ENCODE peak calls at places on chromosomes 1 and 21, in seven cellular contexts. R is NT2/D1; F is CD4-positive, alpha-beta memory T cell; I is breast epithelium; A is neural progenitor cell; W is H1; E is HCT116. V is an unnamed sample.

GRCh38 chr1:183323849-183324683 is 94.1 kb downstream of the NMNAT2 start:
- DNase-seq in R (no peak), F (no peak), I (no peak), A (no peak), W (no peak), E (no peak), V (no peak)

GRCh38 chr1:207002731-207003146 is 29.8 kb downstream of the C1orf116 start:
- DNase-seq in R (no peak), F (no peak), I (peak), A (no peak), W (no peak), E (no peak), V (no peak)

GRCh38 chr1:18634276-18634675 is 3.6 kb downstream of the PAX7 start:
- DNase-seq in R (no peak), F (no peak), I (no peak), A (no peak), W (peak), E (no peak), V (no peak)

GRCh38 chr1:56473582-56474270 is 105.6 kb downstream of the PLPP3 start:
- DNase-seq in R (no peak), F (no peak), I (no peak), A (no peak), W (no peak), E (no peak), V (no peak)

GRCh38 chr1:44747878-44748277 is 8.2 kb downstream of the KIF2C start:
- DNase-seq in R (no peak), F (no peak), I (no peak), A (peak), W (no peak), E (no peak), V (no peak)

GRCh38 chr1:157132602-157133167 is 5.5 kb downstream of the ETV3 start:
- DNase-seq in R (no peak), F (no peak), I (no peak), A (no peak), W (no peak), E (no peak), V (no peak)

GRCh38 chr1:183687546-183688279 is 34.6 kb upstream of the APOBEC4 start:
- DNase-seq in R (no peak), F (no peak), I (no peak), A (no peak), W (no peak), E (no peak), V (no peak)

GRCh38 chr1:67704351-67704750 is 19.4 kb downstream of the GADD45A start:
- DNase-seq in R (no peak), F (no peak), I (no peak), A (no peak), W (no peak), E (no peak), V (no peak)

GRCh38 chr1:41758904-41759548 is 159.7 kb downstream of the HIVEP3 start:
- DNase-seq in R (no peak), F (no peak), I (no peak), A (no peak), W (no peak), E (no peak), V (no peak)

GRCh38 chr1:65247419-65248359 is 61.7 kb upstream of the DNAJC6 start:
- DNase-seq in R (no peak), F (no peak), I (peak), A (no peak), W (no peak), E (no peak), V (peak)

GRCh38 chr1:205505791-205506190 is 1.3 kb downstream of the CDK18 start:
- DNase-seq in R (no peak), F (no peak), I (peak), A (no peak), W (no peak), E (no peak), V (no peak)

GRCh38 chr1:192521734-192522133 is 53.8 kb upstream of the RGS1 start:
- DNase-seq in R (no peak), F (no peak), I (no peak), A (no peak), W (no peak), E (no peak), V (peak)

GRCh38 chr1:19495000-19495656 is 9.8 kb upstream of the CAPZB start:
- DNase-seq in R (no peak), F (no peak), I (no peak), A (no peak), W (no peak), E (no peak), V (no peak)

GRCh38 chr1:182616130-182617074 is 12.2 kb upstream of the RGS16 start:
- DNase-seq in R (peak), F (peak), I (peak), A (peak), W (peak), E (no peak), V (peak)

GRCh38 chr1:218439541-218440295 is 94.6 kb downstream of the TGFB2 start:
- DNase-seq in R (no peak), F (no peak), I (peak), A (peak), W (no peak), E (no peak), V (no peak)

GRCh38 chr1:10178602-10179407 is 31.6 kb upstream of the KIF1B start:
- DNase-seq in R (peak), F (no peak), I (no peak), A (peak), W (no peak), E (no peak), V (no peak)

GRCh38 chr1:176897350-176898236 is 266.9 kb downstream of the ASTN1 start:
- DNase-seq in R (peak), F (peak), I (no peak), A (peak), W (peak), E (peak), V (peak)

GRCh38 chr21:43818685-43819084 is 29.3 kb downstream of the RRP1 start:
- DNase-seq in R (no peak), F (no peak), I (no peak), A (no peak), W (no peak), E (no peak), V (no peak)

GRCh38 chr1:6205849-6206845 is at the start of gene RNF207:
- DNase-seq in R (no peak), F (peak), I (no peak), A (peak), W (peak), E (peak), V (no peak)

GRCh38 chr1:49098866-49099265 is 322.2 kb upstream of the BEND5 start:
- DNase-seq in R (no peak), F (no peak), I (no peak), A (no peak), W (no peak), E (no peak), V (no peak)

GRCh38 chr1:5959667-5960230 is 32.5 kb downstream of the NPHP4 start:
- DNase-seq in R (no peak), F (no peak), I (no peak), A (no peak), W (no peak), E (no peak), V (peak)

GRCh38 chr1:206923009-206923960 is 1.5 kb upstream of the FCMR start:
- DNase-seq in R (no peak), F (peak), I (no peak), A (no peak), W (no peak), E (no peak), V (no peak)

GRCh38 chr1:2633936-2634491 is 1.2 kb upstream of the MMEL1 start:
- DNase-seq in R (no peak), F (no peak), I (no peak), A (no peak), W (no peak), E (no peak), V (no peak)

GRCh38 chr1:156961709-156962108 is 41.3 kb downstream of the LRRC71 start:
- DNase-seq in R (no peak), F (peak), I (no peak), A (peak), W (no peak), E (peak), V (no peak)

GRCh38 chr1:182446033-182446669 is 3.8 kb upstream of the RGSL1 start:
- DNase-seq in R (peak), F (peak), I (no peak), A (peak), W (peak), E (peak), V (no peak)

GRCh38 chr1:94061513-94062443 is 59.2 kb downstream of the ABCA4 start:
- DNase-seq in R (no peak), F (peak), I (peak), A (peak), W (peak), E (peak), V (peak)

GRCh38 chr1:167120899-167121298 is 27.0 kb downstream of the STYXL2 start:
- DNase-seq in R (no peak), F (peak), I (no peak), A (no peak), W (no peak), E (no peak), V (no peak)

GRCh38 chr1:167122121-167122480 is 28.2 kb downstream of the STYXL2 start:
- DNase-seq in R (no peak), F (no peak), I (no peak), A (no peak), W (no peak), E (no peak), V (no peak)

GRCh38 chr1:167119696-167120095 is 25.8 kb downstream of the STYXL2 start:
- DNase-seq in R (no peak), F (no peak), I (no peak), A (no peak), W (no peak), E (no peak), V (no peak)

GRCh38 chr1:167121375-167122120 is 27.7 kb downstream of the STYXL2 start:
- DNase-seq in R (no peak), F (peak), I (no peak), A (peak), W (peak), E (peak), V (peak)

GRCh38 chr1:167122568-167122967 is 28.7 kb downstream of the STYXL2 start:
- DNase-seq in R (no peak), F (no peak), I (no peak), A (no peak), W (peak), E (no peak), V (no peak)
- H3K4me3 ChIP-seq in R (no peak), F (no peak), I (no peak), A (no peak), W (no peak), E (no peak), V (no peak)

GRCh38 chr1:27035344-27035743 is 22.7 kb upstream of the TENT5B start:
- DNase-seq in R (no peak), F (no peak), I (no peak), A (no peak), W (no peak), E (no peak), V (no peak)

GRCh38 chr1:27033059-27033746 is 20.6 kb upstream of the TENT5B start:
- DNase-seq in R (no peak), F (no peak), I (peak), A (no peak), W (no peak), E (no peak), V (no peak)

GRCh38 chr1:27029517-27029916 is 16.9 kb upstream of the TENT5B start:
- DNase-seq in R (no peak), F (no peak), I (no peak), A (no peak), W (no peak), E (no peak), V (no peak)

GRCh38 chr1:27031235-27032118 is 18.8 kb upstream of the TENT5B start:
- DNase-seq in R (no peak), F (no peak), I (peak), A (peak), W (peak), E (peak), V (peak)

DNA sequence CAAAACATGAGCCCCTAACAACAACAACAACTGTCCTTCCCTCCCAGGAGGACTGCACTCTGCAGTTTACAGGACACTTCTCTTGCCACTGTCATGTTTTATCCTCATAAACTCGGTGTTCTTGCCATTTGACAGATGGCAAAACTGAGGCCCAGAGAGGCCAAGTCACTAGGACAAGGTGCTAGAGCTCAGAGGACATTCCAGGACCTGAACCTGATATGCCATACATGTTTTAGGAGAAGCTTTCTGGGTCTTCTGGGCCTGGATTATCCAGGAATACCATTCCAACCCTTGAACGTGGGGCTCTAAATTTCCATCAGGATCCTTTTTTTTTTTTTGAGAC is 19.4 kb upstream of the TENT5B start:
- DNase-seq in R (no peak), F (no peak), I (no peak), A (no peak), W (no peak), E (no peak), V (no peak)
- H3K4me3 ChIP-seq in R (peak), F (no peak), I (peak), A (peak), W (no peak), E (no peak), V (no peak)

DNA sequence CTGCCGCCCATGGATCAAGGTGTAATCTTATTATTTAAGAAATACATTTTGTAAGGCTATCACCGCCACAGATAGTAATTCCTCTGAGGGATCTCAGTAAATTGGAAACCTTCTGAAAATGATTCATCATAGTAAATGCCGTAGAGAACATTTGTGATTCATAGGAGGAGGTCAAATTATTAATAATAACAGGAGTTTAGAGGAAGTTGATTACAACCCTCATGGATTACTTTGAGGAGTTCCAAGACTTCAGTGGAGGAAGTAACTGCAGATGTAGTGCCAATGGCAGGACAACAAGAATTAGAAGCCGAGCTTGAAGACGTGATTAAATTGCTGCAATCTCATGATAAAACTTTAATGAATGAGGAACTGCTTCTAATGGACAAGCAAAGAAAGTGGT is 280.1 kb downstream of the PTPRC start:
- DNase-seq in R (no peak), F (no peak), I (no peak), A (no peak), W (no peak), E (no peak), V (no peak)
- H3K4me3 ChIP-seq in R (no peak), F (no peak), I (no peak), A (no peak), W (no peak), E (no peak), V (no peak)

DNA sequence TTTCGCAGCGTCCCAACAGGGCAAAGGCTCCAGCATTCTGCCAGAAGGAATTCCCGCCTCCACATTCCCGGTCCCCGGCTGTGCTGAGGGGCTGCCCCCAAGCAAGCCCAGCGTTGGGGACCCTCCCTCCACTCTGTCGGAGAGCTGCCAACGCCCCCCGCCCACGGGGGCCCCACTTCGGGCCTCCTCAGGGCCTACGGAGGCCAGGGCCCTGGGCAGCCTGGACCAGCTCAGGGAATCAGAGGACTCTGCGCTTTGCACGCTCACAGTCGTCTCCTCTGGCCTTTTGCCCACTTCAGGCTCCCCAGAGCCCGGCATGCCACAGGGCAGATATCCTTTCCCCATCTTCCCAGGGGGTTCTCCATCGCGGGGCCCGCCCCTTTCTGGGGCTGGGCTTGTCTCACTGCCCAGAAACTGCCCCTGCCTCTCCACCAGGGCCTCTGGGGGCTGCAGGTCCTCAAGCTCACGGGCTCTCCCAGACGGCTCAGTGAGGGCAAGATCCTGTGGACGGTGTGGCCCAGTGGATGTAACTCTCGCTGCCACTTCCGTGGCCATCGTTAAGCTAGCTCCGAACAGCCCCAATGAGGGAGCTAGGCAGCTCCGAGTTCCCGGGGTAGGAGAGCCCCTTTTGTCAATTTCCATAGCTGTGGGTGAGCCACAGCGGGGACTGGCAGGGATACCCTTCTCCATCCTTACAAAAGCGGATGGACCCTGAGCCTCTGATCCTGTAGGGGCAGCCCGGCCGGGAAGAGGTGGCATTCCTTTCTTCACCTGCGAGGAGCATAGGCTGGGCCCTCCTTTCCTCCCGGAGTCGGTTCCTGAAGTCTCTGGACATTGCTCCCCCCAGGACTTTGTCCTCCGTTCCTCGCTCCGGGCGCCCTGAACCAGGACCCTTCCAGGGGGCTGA is 2.8 kb downstream of the ITPKB start:
- DNase-seq in R (no peak), F (no peak), I (no peak), A (peak), W (peak), E (no peak), V (no peak)
- H3K4me3 ChIP-seq in R (no peak), F (peak), I (peak), A (peak), W (peak), E (no peak), V (no peak)

GRCh38 chr1:231419738-231420298 is 2.3 kb downstream of the EGLN1 start:
- DNase-seq in R (no peak), F (peak), I (no peak), A (peak), W (no peak), E (no peak), V (no peak)

GRCh38 chr1:231418741-231419107 is 3.4 kb downstream of the EGLN1 start:
- DNase-seq in R (no peak), F (no peak), I (no peak), A (no peak), W (no peak), E (no peak), V (no peak)

GRCh38 chr1:231420299-231420958 is 1.7 kb downstream of the EGLN1 start:
- DNase-seq in R (peak), F (peak), I (no peak), A (peak), W (no peak), E (no peak), V (no peak)

GRCh38 chr1:231418101-231418740 is 3.9 kb downstream of the EGLN1 start:
- DNase-seq in R (no peak), F (no peak), I (no peak), A (no peak), W (no peak), E (no peak), V (no peak)

DNA sequence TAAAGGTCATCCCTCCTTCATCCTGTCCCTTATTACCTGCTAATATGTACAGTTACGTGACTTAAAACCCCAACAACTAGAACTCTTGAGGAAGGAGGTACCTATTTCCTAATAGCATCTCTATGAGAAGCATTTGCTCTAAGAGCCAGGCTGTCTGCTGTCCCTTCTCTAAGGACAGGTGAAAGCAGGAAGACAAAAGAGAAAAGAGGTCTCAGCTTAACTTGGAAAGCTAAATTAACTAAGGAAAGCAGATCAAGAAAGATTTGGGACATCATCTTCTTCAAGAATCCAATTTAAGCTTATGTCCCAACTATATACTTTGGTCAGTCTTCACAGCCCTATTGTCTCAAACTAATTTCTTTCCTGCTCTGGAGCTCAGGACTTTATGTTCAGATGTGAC is 2.9 kb downstream of the EGLN1 start:
- DNase-seq in R (no peak), F (no peak), I (no peak), A (no peak), W (no peak), E (no peak), V (no peak)
- H3K4me3 ChIP-seq in R (no peak), F (peak), I (peak), A (peak), W (no peak), E (no peak), V (no peak)

GRCh38 chr1:99643021-99643779 is 2.7 kb upstream of the PALMD start:
- DNase-seq in R (no peak), F (no peak), I (no peak), A (no peak), W (no peak), E (no peak), V (no peak)

GRCh38 chr1:99645699-99646531 is at the start of gene PALMD:
- DNase-seq in R (peak), F (no peak), I (peak), A (peak), W (no peak), E (no peak), V (peak)

GRCh38 chr1:99644302-99645004 is 1.5 kb upstream of the PALMD start:
- DNase-seq in R (no peak), F (no peak), I (no peak), A (no peak), W (no peak), E (no peak), V (no peak)

GRCh38 chr1:99646885-99647284 is 972 bp downstream of the PALMD start:
- DNase-seq in R (no peak), F (no peak), I (no peak), A (no peak), W (no peak), E (no peak), V (no peak)

GRCh38 chr1:99645199-99645598 is 714 bp upstream of the PALMD start:
- DNase-seq in R (no peak), F (no peak), I (peak), A (no peak), W (no peak), E (no peak), V (peak)
- H3K4me3 ChIP-seq in R (no peak), F (no peak), I (peak), A (no peak), W (no peak), E (no peak), V (no peak)

GRCh38 chr1:230299148-230300006 is 126.8 kb downstream of the PGBD5 start:
- DNase-seq in R (no peak), F (no peak), I (no peak), A (no peak), W (no peak), E (no peak), V (no peak)
- H3K4me3 ChIP-seq in R (no peak), F (no peak), I (no peak), A (no peak), W (no peak), E (no peak), V (no peak)

DNA sequence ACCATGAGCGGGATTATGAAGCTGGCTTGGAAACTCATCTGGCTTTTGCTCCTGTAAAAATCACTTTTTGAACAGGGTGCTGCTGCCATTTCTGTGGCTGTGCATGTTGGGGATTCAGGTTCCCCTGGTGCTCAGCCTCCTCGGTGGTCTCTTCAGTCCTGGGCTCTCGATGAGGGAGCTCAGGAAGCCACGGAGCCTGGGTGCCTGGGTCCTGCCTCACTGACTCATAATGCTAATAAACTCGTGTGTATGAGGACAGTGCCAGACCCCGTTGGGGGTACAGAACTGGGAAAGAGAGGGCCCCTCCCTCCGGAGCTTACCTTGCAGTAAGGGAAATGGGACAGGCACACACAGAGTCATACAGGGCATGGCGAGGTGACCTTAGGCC is 5.8 kb downstream of the COQ8A start:
- DNase-seq in R (no peak), F (no peak), I (no peak), A (no peak), W (no peak), E (no peak), V (peak)
- H3K4me3 ChIP-seq in R (no peak), F (no peak), I (no peak), A (no peak), W (no peak), E (no peak), V (no peak)